ENCODE peak calls at places on chromosomes 12 and 14, in eight cellular contexts. O, N, S, X, B, A, T and P are unnamed samples.
A peak's percentile ranks its signal among the peaks of the same experiment; 100 is the strongest.

GRCh38 chr14:103488071-103488470 is 34.6 kb downstream of the CKB start:
- DNase-seq in O (no peak), N (no peak), S (no peak), X (no peak), B (no peak), A (no peak), T (no peak), P (no peak)

GRCh38 chr12:51639361-51639760 is 48.3 kb downstream of the SCN8A start:
- DNase-seq in O (no peak), N (no peak), S (no peak), X (no peak), B (no peak), A (no peak), T (no peak), P (no peak)

GRCh38 chr12:104064842-104065441 is 611 bp downstream of the HCFC2 start:
- DNase-seq in O (peak; percentile 36), N (no peak), S (peak; percentile 8), X (peak; percentile 33), B (peak; percentile 13), A (no peak), T (no peak), P (peak; percentile 53)

GRCh38 chr14:23931705-23932314 is 21.8 kb upstream of the DHRS4 start:
- DNase-seq in O (no peak), N (no peak), S (no peak), X (no peak), B (no peak), A (no peak), T (no peak), P (no peak)

GRCh38 chr14:91873476-91874265 is 6.3 kb upstream of the TC2N start:
- DNase-seq in O (no peak), N (no peak), S (no peak), X (peak; percentile 67), B (no peak), A (no peak), T (no peak), P (no peak)

GRCh38 chr12:47892819-47893218 is 12.0 kb downstream of the VDR start:
- DNase-seq in O (no peak), N (no peak), S (no peak), X (no peak), B (no peak), A (no peak), T (no peak), P (no peak)

GRCh38 chr14:37796703-37797416 is 201.4 kb downstream of the TTC6 start:
- DNase-seq in O (no peak), N (no peak), S (no peak), X (no peak), B (no peak), A (no peak), T (no peak), P (no peak)

GRCh38 chr12:23084236-23084995 is 459.4 kb downstream of the ETNK1 start:
- DNase-seq in O (no peak), N (no peak), S (no peak), X (no peak), B (no peak), A (no peak), T (no peak), P (no peak)

GRCh38 chr12:53065470-53065869 is 13.7 kb downstream of the SPRYD3 start:
- DNase-seq in O (no peak), N (peak; percentile 36), S (no peak), X (peak; percentile 29), B (no peak), A (no peak), T (no peak), P (no peak)

GRCh38 chr12:58540480-58541299 is 379.6 kb downstream of the LRIG3 start:
- DNase-seq in O (peak; percentile 85), N (peak; percentile 76), S (peak; percentile 92), X (no peak), B (peak; percentile 75), A (no peak), T (no peak), P (peak; percentile 85)

GRCh38 chr14:105382343-105383082 is 15.8 kb upstream of the TEX22 start:
- DNase-seq in O (no peak), N (no peak), S (no peak), X (no peak), B (no peak), A (no peak), T (no peak), P (no peak)

GRCh38 chr12:25458047-25458552 is 95.0 kb downstream of the LMNTD1 start:
- DNase-seq in O (peak; percentile 80), N (no peak), S (no peak), X (no peak), B (no peak), A (peak; percentile 94), T (no peak), P (no peak)

GRCh38 chr12:3490848-3491382 is at the start of gene PRMT8:
- DNase-seq in O (no peak), N (peak; percentile 71), S (peak; percentile 66), X (no peak), B (peak; percentile 59), A (peak; percentile 17), T (no peak), P (peak; percentile 78)

GRCh38 chr12:38961044-38961443 is 55.7 kb upstream of the CPNE8 start:
- DNase-seq in O (no peak), N (no peak), S (no peak), X (no peak), B (no peak), A (no peak), T (no peak), P (no peak)

GRCh38 chr12:108152179-108152538 is 23.1 kb downstream of the WSCD2 start:
- DNase-seq in O (no peak), N (no peak), S (no peak), X (no peak), B (no peak), A (no peak), T (no peak), P (no peak)

GRCh38 chr14:76948213-76948947 is 80.1 kb downstream of the IRF2BPL start:
- DNase-seq in O (no peak), N (no peak), S (no peak), X (no peak), B (no peak), A (no peak), T (no peak), P (no peak)

GRCh38 chr12:54967461-54967860 is 17.1 kb downstream of the TESPA1 start:
- DNase-seq in O (no peak), N (no peak), S (no peak), X (no peak), B (no peak), A (no peak), T (no peak), P (no peak)

GRCh38 chr14:77025744-77026165 is 2.8 kb downstream of the IRF2BPL start:
- DNase-seq in O (no peak), N (no peak), S (no peak), X (no peak), B (no peak), A (no peak), T (no peak), P (peak; percentile 46)

GRCh38 chr12:90897981-90898380 is 57.0 kb downstream of the CCER1 start:
- DNase-seq in O (no peak), N (no peak), S (no peak), X (no peak), B (no peak), A (no peak), T (no peak), P (no peak)

GRCh38 chr14:89445252-89445973 is 28.4 kb upstream of the FOXN3 start:
- DNase-seq in O (no peak), N (no peak), S (no peak), X (no peak), B (no peak), A (no peak), T (no peak), P (no peak)

GRCh38 chr12:52696588-52696987 is 6.7 kb downstream of the KRT77 start:
- DNase-seq in O (peak; percentile 77), N (no peak), S (no peak), X (no peak), B (no peak), A (no peak), T (no peak), P (no peak)

GRCh38 chr14:76917158-76917596 is 91.0 kb downstream of the LRRC74A start:
- DNase-seq in O (peak; percentile 59), N (no peak), S (peak; percentile 95), X (no peak), B (peak; percentile 82), A (peak; percentile 90), T (no peak), P (peak; percentile 83)

GRCh38 chr12:6667559-6668210 is 4.8 kb upstream of the ING4 start:
- DNase-seq in O (no peak), N (no peak), S (peak; percentile 70), X (no peak), B (no peak), A (no peak), T (no peak), P (no peak)

GRCh38 chr12:661720-662486 is 1.3 kb downstream of the NINJ2 start:
- DNase-seq in O (no peak), N (no peak), S (no peak), X (peak; percentile 25), B (no peak), A (no peak), T (no peak), P (no peak)

GRCh38 chr14:63276492-63277342 is 42.0 kb downstream of the GPHB5 start:
- DNase-seq in O (peak; percentile 28), N (no peak), S (peak; percentile 59), X (no peak), B (no peak), A (peak; percentile 95), T (no peak), P (no peak)

GRCh38 chr12:42590324-42590934 is 883 bp upstream of the PRICKLE1 start:
- DNase-seq in O (peak; percentile 23), N (no peak), S (peak; percentile 60), X (no peak), B (peak; percentile 29), A (peak; percentile 17), T (no peak), P (peak; percentile 22)

GRCh38 chr12:45828402-45828801 is 98.9 kb downstream of the ARID2 start:
- DNase-seq in O (no peak), N (no peak), S (no peak), X (no peak), B (no peak), A (no peak), T (no peak), P (no peak)

GRCh38 chr12:9651265-9651729 is 18.2 kb upstream of the CLEC2D start:
- DNase-seq in O (peak; percentile 63), N (no peak), S (peak; percentile 44), X (peak; percentile 65), B (no peak), A (no peak), T (no peak), P (no peak)

GRCh38 chr12:106031736-106032135 is 107.0 kb downstream of the NUAK1 start:
- DNase-seq in O (peak; percentile 24), N (no peak), S (no peak), X (no peak), B (no peak), A (no peak), T (no peak), P (no peak)

GRCh38 chr12:102645968-102646367 is 165.6 kb upstream of the IGF1 start:
- DNase-seq in O (no peak), N (no peak), S (no peak), X (no peak), B (no peak), A (no peak), T (no peak), P (no peak)

GRCh38 chr12:125418902-125419564 is 353.8 kb downstream of the AACS start:
- DNase-seq in O (no peak), N (no peak), S (no peak), X (no peak), B (no peak), A (no peak), T (no peak), P (no peak)

GRCh38 chr12:49936895-49937294 is 13.6 kb upstream of the AQP2 start:
- DNase-seq in O (no peak), N (no peak), S (no peak), X (no peak), B (no peak), A (no peak), T (no peak), P (no peak)

GRCh38 chr12:124217508-124217981 is 77.3 kb upstream of the RFLNA start:
- DNase-seq in O (peak; percentile 15), N (no peak), S (no peak), X (no peak), B (no peak), A (no peak), T (no peak), P (no peak)

GRCh38 chr14:93962701-93963601 is 13.4 kb downstream of the ASB2 start:
- DNase-seq in O (no peak), N (no peak), S (no peak), X (peak; percentile 71), B (no peak), A (no peak), T (no peak), P (no peak)